ENCODE peak calls at places on chromosome 1, in five cellular contexts. V is IMR-90, K is trophoblast cell, F is neuronal stem cell, H is H1. R is an unnamed sample.
A peak's percentile ranks its signal among the peaks of the same experiment; 100 is the strongest.

GRCh38 chr1:44354268-44354839 is 703 bp downstream of the ERI3 start:
- DNase-seq in V (peak; percentile 35), K (no peak), F (no peak), H (peak; percentile 60), R (no peak)

GRCh38 chr1:184881941-184882648 is 92.2 kb downstream of the NIBAN1 start:
- DNase-seq in V (no peak), K (peak; percentile 34), F (no peak), H (no peak), R (no peak)

GRCh38 chr1:41864471-41865040 is 54.2 kb downstream of the HIVEP3 start:
- DNase-seq in V (peak; percentile 38), K (peak; percentile 61), F (no peak), H (no peak), R (no peak)

GRCh38 chr1:35708179-35708891 is 10.3 kb downstream of the C1orf216 start:
- DNase-seq in V (no peak), K (no peak), F (no peak), H (peak; percentile 67), R (peak; percentile 67)

GRCh38 chr1:110155878-110156522 is 5.7 kb downstream of the SLC6A17 start:
- DNase-seq in V (peak; percentile 63), K (peak; percentile 58), F (peak; percentile 65), H (peak; percentile 94), R (peak; percentile 82)

GRCh38 chr1:10400013-10400412 is 1.1 kb downstream of the PGD start:
- DNase-seq in V (no peak), K (no peak), F (no peak), H (no peak), R (no peak)

GRCh38 chr1:7565099-7565750 is 205.9 kb upstream of the VAMP3 start:
- DNase-seq in V (no peak), K (no peak), F (no peak), H (no peak), R (no peak)

GRCh38 chr1:41806472-41807155 is 112.1 kb downstream of the HIVEP3 start:
- DNase-seq in V (no peak), K (no peak), F (no peak), H (no peak), R (no peak)

GRCh38 chr1:46735708-46736324 is 16.9 kb upstream of the EFCAB14 start:
- DNase-seq in V (peak; percentile 60), K (no peak), F (peak; percentile 75), H (peak; percentile 72), R (peak; percentile 60)

DNA sequence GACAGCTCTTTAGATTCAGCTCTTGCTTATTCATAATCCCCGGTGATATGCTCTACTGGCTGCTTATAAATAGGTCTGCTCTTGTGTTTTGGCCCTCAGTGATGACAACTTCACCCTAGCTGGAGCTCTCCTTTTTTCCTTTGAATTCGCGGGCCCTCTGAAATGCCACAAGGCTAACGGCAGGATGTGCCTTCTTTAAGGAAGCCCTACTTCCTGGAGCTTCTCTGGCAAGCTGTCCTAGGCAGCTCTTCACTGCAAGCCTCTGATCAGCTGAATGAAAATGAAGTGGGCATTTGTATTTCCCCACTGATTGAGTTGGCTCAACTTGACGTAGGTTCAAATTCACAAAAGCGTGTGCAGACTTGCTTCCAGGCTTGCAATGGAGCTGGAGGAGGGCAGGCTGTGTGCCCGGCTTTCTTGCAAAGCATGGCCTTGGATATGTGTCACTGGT is 22.2 kb downstream of the SGIP1 start:
- DNase-seq in V (no peak), K (no peak), F (no peak), H (no peak), R (no peak)
- H2AK5ac ChIP-seq in V (peak overlapping the region; percentile 17), K (no peak overlapping the region), F (no peak overlapping the region), H (no peak overlapping the region), R (no peak overlapping the region)

DNA sequence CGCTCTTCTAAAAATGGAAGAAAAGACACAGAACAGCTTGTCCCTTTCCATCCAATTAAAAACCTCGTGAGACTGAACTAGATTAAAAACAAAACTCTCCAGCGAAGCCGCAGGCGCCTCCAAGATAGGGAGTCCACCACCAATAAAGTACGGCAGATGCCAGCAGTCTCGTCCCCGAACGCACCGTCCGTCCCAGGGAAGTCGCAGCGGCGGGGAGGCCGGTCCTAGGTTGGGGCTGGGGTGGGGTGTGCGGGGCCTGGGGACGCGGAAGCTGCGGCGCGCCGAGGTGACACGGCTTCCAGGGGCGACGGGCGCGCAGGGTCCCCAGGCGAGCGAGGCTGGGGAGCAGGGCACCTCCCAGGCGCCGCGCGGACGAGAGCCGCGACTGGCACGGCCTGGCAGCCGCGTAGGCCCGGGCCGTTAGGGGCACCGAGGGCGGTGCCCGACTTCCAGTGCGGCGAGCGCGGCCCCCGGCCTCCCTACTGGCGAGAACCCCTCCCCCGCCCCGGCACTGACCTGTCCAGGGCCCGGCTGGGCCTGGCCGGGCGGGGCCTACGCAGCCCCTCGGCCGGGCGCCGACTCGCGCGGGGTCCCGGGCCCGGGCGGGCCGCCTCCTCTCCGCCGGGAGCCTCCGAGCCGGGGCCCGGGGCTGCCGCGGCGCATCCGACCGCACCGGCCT is 28.3 kb upstream of the A3GALT2 start:
- DNase-seq in V (no peak), K (no peak), F (no peak), H (peak; percentile 74), R (peak; percentile 41)
- H3K14ac ChIP-seq in V (peak overlapping the region; percentile 99), K (peak overlapping the region; percentile 100), F (no peak overlapping the region), H (no peak overlapping the region), R (no peak overlapping the region)

DNA sequence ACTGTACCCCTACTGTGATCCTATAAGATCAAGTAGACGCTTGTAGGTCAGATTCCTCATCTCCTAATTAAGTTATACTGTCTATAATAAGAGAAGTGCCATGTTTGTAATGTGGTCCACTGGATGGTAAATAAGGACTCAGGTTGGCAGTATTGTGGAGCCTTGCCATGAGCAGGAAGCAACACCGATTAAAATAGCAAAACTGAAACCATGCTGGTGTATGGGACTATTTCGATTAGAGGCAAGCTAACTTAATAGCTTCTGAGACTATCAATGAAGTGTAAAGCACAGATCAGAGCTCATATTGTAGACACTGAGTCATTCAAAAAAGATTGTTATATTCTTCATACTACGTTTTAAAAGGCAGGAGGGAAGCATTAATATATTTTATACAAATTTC is 348.8 kb downstream of the HHAT start:
- DNase-seq in V (no peak), K (no peak), F (no peak), H (no peak), R (no peak)
- H3K4me2 ChIP-seq in V (no peak overlapping the region), K (no peak overlapping the region), F (no peak overlapping the region), H (no peak overlapping the region), R (no peak overlapping the region)

GRCh38 chr1:17233675-17234074 is 15.2 kb upstream of the PADI3 start:
- DNase-seq in V (peak; percentile 94), K (peak; percentile 98), F (no peak), H (no peak), R (no peak)
- H2AK5ac ChIP-seq in V (peak overlapping the region; percentile 92), K (no peak overlapping the region), F (peak overlapping the region; percentile 60), H (no peak overlapping the region), R (no peak overlapping the region)

DNA sequence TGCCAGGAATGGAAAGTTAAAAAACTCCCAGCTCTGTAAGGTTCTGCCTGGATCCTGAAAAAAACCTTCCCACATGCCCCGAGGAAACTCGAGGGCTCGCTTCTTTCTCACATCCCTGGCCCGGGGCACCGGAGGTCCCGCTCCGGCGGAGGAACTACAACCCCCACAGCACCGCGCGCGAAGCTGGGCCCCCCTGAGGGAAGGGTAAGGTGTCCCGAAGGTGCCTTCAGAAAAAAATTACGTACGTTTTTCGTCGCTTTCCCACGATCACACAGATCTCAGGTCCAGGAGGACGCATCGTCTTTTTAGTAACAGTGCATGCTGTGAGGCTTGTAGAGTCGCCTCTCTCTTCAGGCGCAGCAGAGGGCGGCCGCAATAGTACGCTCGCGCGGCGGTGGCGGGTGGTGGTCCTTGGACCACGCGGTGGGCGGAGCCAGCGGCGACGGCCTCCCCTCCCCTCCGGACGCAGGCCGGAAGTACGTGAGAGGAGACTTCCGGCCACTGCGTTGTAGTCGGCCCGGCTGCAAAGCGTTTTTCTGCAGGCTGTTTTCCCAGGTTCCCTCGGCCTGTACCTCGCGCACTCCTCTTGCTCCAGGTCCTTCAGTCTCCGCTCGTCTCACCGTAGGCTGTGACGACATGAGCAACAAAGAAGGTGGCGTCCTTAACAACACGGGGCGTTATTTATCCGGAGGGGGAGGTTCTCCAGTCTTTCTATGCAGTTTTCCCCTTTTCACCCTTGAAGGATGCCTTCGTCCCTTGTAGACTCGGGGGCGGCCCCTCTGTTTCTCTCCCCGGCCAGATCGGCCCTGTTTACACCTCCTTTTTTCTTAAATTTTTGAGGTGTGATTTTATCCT is at the start of gene TSNAX:
- DNase-seq in V (peak; percentile 92), K (peak; percentile 90), F (peak; percentile 91), H (peak; percentile 92), R (peak; percentile 94)
- H3K14ac ChIP-seq in V (peak within 1 kb of the TSS; percentile 100), K (peak within 1 kb of the TSS; percentile 82), F (no peak within 1 kb of the TSS), H (no peak within 1 kb of the TSS), R (peak within 1 kb of the TSS; percentile 89)

GRCh38 chr1:210815641-210816040 is 318.3 kb downstream of the KCNH1 start:
- DNase-seq in V (no peak), K (no peak), F (no peak), H (no peak), R (no peak)
- H3K4me2 ChIP-seq in V (no peak overlapping the region), K (no peak overlapping the region), F (no peak overlapping the region), H (no peak overlapping the region), R (no peak overlapping the region)

R was measured in H9.